ENCODE peak calls at places on chromosomes 11 and 22, in seven cellular contexts. L is activated CD4-positive, alpha-beta T cell treated with anti-CD3 and anti-CD28 coated beads, Interleukin-2, amount 50 U/mL, for 48 hours; Z is fibroblast of lung; T is HFF-Myc; A is NCI-H510A treated with DMSO at 0.1 percent for 48 hours; J is stimulated activated CD4-positive, alpha-beta T cell treated with anti-CD3 and anti-CD28 coated beads, Interleukin-1b, Interleukin-23, amount 100 ng/mL, for 1 hour; S is anterior cingulate cortex. V is an unnamed sample.

GRCh38 chr11:83070044-83070877 is 1.4 kb downstream of the RAB30 start:
- DNase-seq in L (no peak), T (no peak), A (no peak), S (no peak), Z (peak), J (no peak), V (no peak)

GRCh38 chr11:113992459-113993105 is 17.7 kb downstream of the HTR3A start:
- DNase-seq in J (no peak), Z (no peak), A (no peak), L (no peak), T (no peak), S (no peak), V (no peak)

GRCh38 chr11:11519184-11519583 is 102.6 kb downstream of the GALNT18 start:
- DNase-seq in Z (no peak), S (no peak), T (no peak), A (no peak), L (no peak), J (no peak), V (no peak)

GRCh38 chr11:125407046-125407445 is 89.0 kb downstream of the FEZ1 start:
- DNase-seq in L (no peak), A (no peak), T (no peak), Z (no peak), J (no peak), S (no peak), V (no peak)

GRCh38 chr11:36213050-36213840 is 76.0 kb downstream of the COMMD9 start:
- DNase-seq in S (peak), T (no peak), Z (no peak), L (no peak), J (no peak), A (peak), V (no peak)

GRCh38 chr22:32334640-32335365 is 22.9 kb upstream of the RFPL3 start:
- DNase-seq in J (no peak), A (no peak), S (no peak), L (no peak), Z (no peak), T (no peak), V (no peak)

GRCh38 chr11:119175493-119176077 is 7.1 kb downstream of the NLRX1 start:
- DNase-seq in J (no peak), Z (no peak), L (no peak), S (no peak), A (peak), T (no peak), V (no peak)

GRCh38 chr11:27934830-27935145 is 173.2 kb downstream of the KIF18A start:
- DNase-seq in J (no peak), A (no peak), S (no peak), T (peak), Z (peak), L (no peak), V (peak)

GRCh38 chr11:121012091-121012490 is 11.8 kb upstream of the TBCEL start:
- DNase-seq in T (no peak), S (no peak), J (no peak), A (no peak), Z (no peak), L (no peak), V (no peak)

GRCh38 chr11:67389477-67389876 is 2.3 kb upstream of the RAD9A start:
- DNase-seq in Z (no peak), T (no peak), J (no peak), L (peak), S (no peak), A (peak), V (no peak)

GRCh38 chr22:17997456-17997855 is 26.9 kb downstream of the MICAL3 start:
- DNase-seq in Z (no peak), A (no peak), J (no peak), T (no peak), L (no peak), S (no peak), V (no peak)

GRCh38 chr11:3853935-3854659 is 1.4 kb upstream of the STIM1 start:
- DNase-seq in J (no peak), T (no peak), S (no peak), Z (no peak), L (peak), A (no peak), V (no peak)